ENCODE peak calls at places on chromosomes 2 and 18, in nine cellular contexts. S is ovary, P is H9, B is cardiac fibroblast, T is suprapubic skin, A is GM10248, U is MM.1S, X is OCI-LY7, O is right atrium auricular region. R is an unnamed sample.

GRCh38 chr2:118791511-118791910 is 55.9 kb downstream of the EN1 start:
- DNase-seq in S (no peak), P (no peak), B (no peak), T (no peak), A (no peak), U (no peak), X (no peak), O (no peak), R (no peak)

GRCh38 chr2:19235308-19235707 is 123.1 kb downstream of the OSR1 start:
- DNase-seq in S (no peak), P (no peak), B (peak), T (no peak), A (no peak), U (no peak), X (no peak), O (no peak), R (no peak)

GRCh38 chr2:51880153-51880552 is 848.2 kb upstream of the NRXN1 start:
- DNase-seq in S (no peak), P (no peak), B (no peak), T (no peak), A (no peak), U (no peak), X (no peak), O (no peak), R (no peak)

GRCh38 chr2:184030978-184031377 is 567.4 kb upstream of the ZNF804A start:
- DNase-seq in S (no peak), P (no peak), B (no peak), T (no peak), A (no peak), U (no peak), X (no peak), O (no peak), R (no peak)

GRCh38 chr2:98155721-98156120 is 68.8 kb downstream of the VWA3B start:
- DNase-seq in S (no peak), P (peak), B (peak), T (no peak), A (no peak), U (no peak), X (no peak), O (no peak), R (no peak)

GRCh38 chr2:105431367-105432088 is 32.7 kb upstream of the FHL2 start:
- DNase-seq in S (peak), P (no peak), B (no peak), T (no peak), A (no peak), U (no peak), X (no peak), O (peak), R (no peak)

GRCh38 chr2:48668992-48669391 is 51.3 kb downstream of the GTF2A1L start:
- DNase-seq in S (no peak), P (no peak), B (no peak), T (no peak), A (no peak), U (peak), X (no peak), O (no peak), R (no peak)

GRCh38 chr2:62587616-62588015 is 81.6 kb upstream of the TMEM17 start:
- DNase-seq in S (no peak), P (no peak), B (no peak), T (no peak), A (no peak), U (no peak), X (no peak), O (no peak), R (no peak)

GRCh38 chr18:62524443-62525200 is 1.8 kb downstream of the ZCCHC2 start:
- DNase-seq in S (peak), P (peak), B (peak), T (peak), A (peak), U (peak), X (peak), O (no peak), R (peak)

GRCh38 chr2:54589038-54589339 is 132.9 kb downstream of the SPTBN1 start:
- DNase-seq in S (no peak), P (no peak), B (no peak), T (no peak), A (no peak), U (no peak), X (no peak), O (no peak), R (no peak)

GRCh38 chr2:144480257-144480656 is 39.7 kb downstream of the ZEB2 start:
- DNase-seq in S (no peak), P (no peak), B (peak), T (no peak), A (no peak), U (no peak), X (no peak), O (no peak), R (no peak)

GRCh38 chr2:149136111-149136510 is 97.6 kb downstream of the LYPD6B start:
- DNase-seq in S (no peak), P (no peak), B (no peak), T (no peak), A (no peak), U (no peak), X (no peak), O (no peak), R (no peak)

GRCh38 chr18:13527256-13527655 is 199.1 kb downstream of the FAM210A start:
- DNase-seq in S (no peak), P (no peak), B (no peak), T (no peak), A (no peak), U (no peak), X (no peak), O (peak), R (no peak)

GRCh38 chr2:217246108-217246507 is 386.2 kb upstream of the TNP1 start:
- DNase-seq in S (no peak), P (no peak), B (no peak), T (no peak), A (no peak), U (no peak), X (no peak), O (no peak), R (peak)

GRCh38 chr2:66512626-66513025 is 77.7 kb downstream of the MEIS1 start:
- DNase-seq in S (no peak), P (no peak), B (peak), T (no peak), A (no peak), U (no peak), X (no peak), O (no peak), R (no peak)

GRCh38 chr2:109322111-109322510 is 193.1 kb downstream of the SH3RF3 start:
- DNase-seq in S (peak), P (no peak), B (peak), T (peak), A (no peak), U (no peak), X (no peak), O (peak), R (no peak)

GRCh38 chr2:108927936-108928659 is 60.9 kb downstream of the EDAR start:
- DNase-seq in S (no peak), P (peak), B (peak), T (no peak), A (peak), U (peak), X (peak), O (no peak), R (peak)

GRCh38 chr2:166700079-166700478 is 188.2 kb upstream of the XIRP2 start:
- DNase-seq in S (no peak), P (no peak), B (peak), T (no peak), A (no peak), U (no peak), X (no peak), O (no peak), R (no peak)
- TF ChIP-seq CTCF in S (no peak), P (peak), B (peak), T (no peak), A (no peak), U (peak), X (peak), O (peak), R (peak)

DNA sequence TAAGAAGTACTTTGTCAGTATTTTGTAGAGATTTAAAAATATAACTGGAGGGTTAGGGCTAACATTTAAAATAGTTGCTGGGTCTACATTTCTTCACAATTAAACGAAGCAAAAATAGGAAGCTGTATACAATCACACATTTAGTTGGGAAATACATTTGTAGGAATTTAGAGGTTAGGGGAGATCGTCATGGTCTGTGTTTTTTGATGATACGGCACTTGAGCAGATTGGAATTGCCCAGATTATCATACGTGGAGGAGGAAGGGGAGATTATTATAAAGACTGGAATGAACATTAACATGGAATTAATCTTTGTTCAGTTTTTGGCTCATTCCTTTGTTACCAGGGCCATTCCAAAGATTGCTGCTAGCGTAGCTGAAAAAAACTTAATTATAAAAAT is 84.6 kb downstream of the MTA3 start:
- DNase-seq in S (no peak), P (no peak), B (no peak), T (no peak), A (no peak), U (no peak), X (no peak), O (no peak), R (no peak)
- TF ChIP-seq CTCF in S (no peak), P (no peak), B (no peak), T (no peak), A (no peak), U (no peak), X (no peak), O (no peak), R (no peak)

DNA sequence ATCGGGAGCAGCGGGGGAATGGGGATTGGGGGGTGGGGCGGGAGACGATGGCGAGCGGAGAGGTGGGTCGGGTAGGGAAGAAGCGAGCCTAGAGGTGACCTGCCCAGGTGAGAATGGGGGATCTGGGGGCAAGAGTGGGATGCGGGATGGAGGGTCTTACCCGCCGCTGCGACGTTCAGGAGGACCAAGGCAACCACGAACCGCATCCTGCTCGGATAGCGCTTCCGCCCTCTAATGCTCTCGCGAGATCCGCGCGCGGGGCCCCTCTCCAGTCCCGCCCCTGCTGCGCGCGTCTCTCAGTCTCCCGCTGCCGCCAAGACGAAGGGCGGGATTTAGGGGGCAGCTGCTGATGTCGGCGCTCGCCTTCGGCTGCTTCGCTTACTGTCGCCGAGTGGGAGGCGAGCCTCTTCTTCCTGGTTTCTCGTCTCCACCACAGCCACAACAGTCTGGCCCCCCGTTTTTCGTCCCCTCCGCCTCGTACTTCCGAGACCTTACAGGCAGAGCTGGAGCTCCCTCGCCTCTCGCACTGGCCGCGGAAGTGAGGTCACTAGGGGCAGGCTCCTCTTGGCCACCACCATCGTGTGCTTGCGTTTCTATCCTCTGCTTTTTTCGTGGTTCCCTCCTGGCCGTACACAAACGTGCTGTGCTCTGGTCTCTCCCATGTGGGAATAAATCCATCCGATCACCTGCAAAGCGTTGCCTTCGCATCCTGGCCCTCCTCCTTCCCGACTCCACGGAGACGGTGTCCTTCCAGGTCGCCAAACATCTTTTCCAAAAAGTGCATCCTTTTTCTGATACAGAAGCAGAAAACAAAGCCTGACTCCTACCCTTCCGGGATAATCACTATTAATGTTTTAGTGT is at the start of gene TGOLN2:
- DNase-seq in S (peak), P (peak), B (peak), T (peak), A (peak), U (peak), X (peak), O (peak), R (peak)
- TF ChIP-seq CTCF in S (no peak), P (peak), B (no peak), T (no peak), A (no peak), U (no peak), X (no peak), O (no peak), R (no peak)

DNA sequence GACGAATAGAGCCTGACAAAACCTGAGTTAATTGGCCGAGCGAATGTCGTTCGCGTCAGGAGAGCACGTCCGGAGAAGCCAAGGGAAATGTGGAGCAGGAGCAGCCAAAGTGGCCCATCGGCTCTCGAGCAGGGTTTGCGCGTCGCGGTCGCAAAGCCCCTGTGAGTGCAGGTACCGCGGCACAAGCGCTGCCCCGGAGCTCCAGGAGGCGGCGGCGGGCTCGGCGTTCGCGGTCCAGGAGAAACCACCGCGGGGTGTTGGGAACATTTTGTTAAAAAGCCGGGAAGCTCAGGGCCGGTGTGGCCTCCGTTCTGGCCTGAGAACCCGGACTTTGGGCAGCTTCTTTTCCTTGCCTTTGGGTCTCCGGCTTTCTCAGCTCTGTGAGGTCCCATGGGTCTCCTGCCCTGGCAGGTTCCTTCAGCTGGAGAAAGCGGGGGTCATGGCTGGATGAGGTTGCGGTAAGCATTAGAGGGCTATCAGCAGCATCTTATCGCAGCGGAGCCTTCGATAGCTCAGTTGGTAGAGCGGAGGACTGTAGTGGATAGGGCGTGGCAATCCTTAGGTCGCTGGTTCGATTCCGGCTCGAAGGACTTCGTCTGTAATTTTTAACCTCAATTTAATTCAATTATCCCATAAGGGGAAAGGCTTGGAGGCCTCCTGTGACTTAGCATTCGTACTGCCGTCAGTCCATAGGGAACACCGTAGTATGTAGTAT is 1.0 kb upstream of the AGBL5 start:
- DNase-seq in S (peak), P (peak), B (peak), T (peak), A (peak), U (peak), X (peak), O (peak), R (peak)
- TF ChIP-seq CTCF in S (no peak), P (peak), B (peak), T (peak), A (peak), U (peak), X (peak), O (peak), R (peak)

R was measured in activated CD8-positive, alpha-beta T cell treated with anti-CD3 and anti-CD28 coated beads for 36 hours.